ENCODE peak calls at places on chromosome 9, in four cellular contexts. One of them, this sample, is unnamed.

GRCh38 chr9:9961487-9961886 is 651.3 kb downstream of the PTPRD start:
- DNase-seq in thyroid gland: no peak
- DNase-seq in astrocyte of the spinal cord: no peak
- DNase-seq in GM12865: no peak
- DNase-seq in this sample: no peak

GRCh38 chr9:2583308-2584013 is 38.1 kb upstream of the VLDLR start:
- DNase-seq in thyroid gland: peak
- DNase-seq in astrocyte of the spinal cord: no peak
- DNase-seq in GM12865: no peak
- DNase-seq in this sample: no peak

GRCh38 chr9:123828449-123828848 is 101.5 kb downstream of the DENND1A start:
- DNase-seq in thyroid gland: no peak
- DNase-seq in astrocyte of the spinal cord: no peak
- DNase-seq in GM12865: no peak
- DNase-seq in this sample: no peak

GRCh38 chr9:21398955-21399489 is 9.9 kb upstream of the IFNA8 start:
- DNase-seq in thyroid gland: no peak
- DNase-seq in astrocyte of the spinal cord: no peak
- DNase-seq in GM12865: no peak
- DNase-seq in this sample: no peak

GRCh38 chr9:96136992-96137665 is 164.8 kb downstream of the HSD17B3 start:
- DNase-seq in thyroid gland: peak
- DNase-seq in astrocyte of the spinal cord: peak
- DNase-seq in GM12865: peak
- DNase-seq in this sample: no peak

GRCh38 chr9:108014353-108014752 is 524.8 kb upstream of the KLF4 start:
- DNase-seq in thyroid gland: no peak
- DNase-seq in astrocyte of the spinal cord: no peak
- DNase-seq in GM12865: no peak
- DNase-seq in this sample: no peak

GRCh38 chr9:134678206-134678605 is 36.6 kb downstream of the COL5A1 start:
- DNase-seq in thyroid gland: no peak
- DNase-seq in astrocyte of the spinal cord: no peak
- DNase-seq in GM12865: no peak
- DNase-seq in this sample: no peak

GRCh38 chr9:108290839-108291585 is 564.8 kb downstream of the ACTL7B start:
- DNase-seq in thyroid gland: no peak
- DNase-seq in astrocyte of the spinal cord: peak
- DNase-seq in GM12865: peak
- DNase-seq in this sample: no peak

GRCh38 chr9:70407081-70407503 is 7.4 kb downstream of the KLF9 start:
- DNase-seq in thyroid gland: no peak
- DNase-seq in astrocyte of the spinal cord: peak
- DNase-seq in GM12865: no peak
- DNase-seq in this sample: peak

GRCh38 chr9:124574944-124575343 is 67.7 kb upstream of the NR5A1 start:
- DNase-seq in thyroid gland: no peak
- DNase-seq in astrocyte of the spinal cord: peak
- DNase-seq in GM12865: no peak
- DNase-seq in this sample: peak

GRCh38 chr9:134540441-134541372 is 100.9 kb upstream of the COL5A1 start:
- DNase-seq in thyroid gland: no peak
- DNase-seq in astrocyte of the spinal cord: no peak
- DNase-seq in GM12865: no peak
- DNase-seq in this sample: no peak

GRCh38 chr9:73179594-73179993 is 27.9 kb downstream of the ANXA1 start:
- DNase-seq in thyroid gland: no peak
- DNase-seq in astrocyte of the spinal cord: peak
- DNase-seq in GM12865: no peak
- DNase-seq in this sample: peak

GRCh38 chr9:116154334-116154975 is 864 bp downstream of the PAPPA start:
- DNase-seq in thyroid gland: peak
- DNase-seq in astrocyte of the spinal cord: no peak
- DNase-seq in GM12865: no peak
- DNase-seq in this sample: no peak

GRCh38 chr9:72971411-72971810 is 18.6 kb upstream of the ALDH1A1 start:
- DNase-seq in thyroid gland: no peak
- DNase-seq in astrocyte of the spinal cord: no peak
- DNase-seq in GM12865: no peak
- DNase-seq in this sample: no peak

GRCh38 chr9:35481347-35481975 is 8.4 kb upstream of the RUSC2 start:
- DNase-seq in thyroid gland: peak
- DNase-seq in astrocyte of the spinal cord: peak
- DNase-seq in GM12865: peak
- DNase-seq in this sample: no peak

GRCh38 chr9:120654278-120654677 is 60.0 kb downstream of the MEGF9 start:
- DNase-seq in thyroid gland: no peak
- DNase-seq in astrocyte of the spinal cord: no peak
- DNase-seq in GM12865: no peak
- DNase-seq in this sample: no peak

GRCh38 chr9:90114641-90115040 is 509.8 kb downstream of the GADD45G start:
- DNase-seq in thyroid gland: no peak
- DNase-seq in astrocyte of the spinal cord: no peak
- DNase-seq in GM12865: no peak
- DNase-seq in this sample: no peak

GRCh38 chr9:96117398-96118060 is 184.4 kb downstream of the HSD17B3 start:
- DNase-seq in thyroid gland: no peak
- DNase-seq in astrocyte of the spinal cord: no peak
- DNase-seq in GM12865: peak
- DNase-seq in this sample: no peak

GRCh38 chr9:33452828-33453271 is 5.5 kb upstream of the AQP3 start:
- DNase-seq in thyroid gland: peak
- DNase-seq in astrocyte of the spinal cord: peak
- DNase-seq in GM12865: peak
- DNase-seq in this sample: no peak

GRCh38 chr9:35574578-35575104 is 30.4 kb upstream of the TESK1 start:
- DNase-seq in thyroid gland: no peak
- DNase-seq in astrocyte of the spinal cord: no peak
- DNase-seq in GM12865: no peak
- DNase-seq in this sample: no peak

GRCh38 chr9:91714020-91714721 is 235.9 kb downstream of the ROR2 start:
- DNase-seq in thyroid gland: peak
- DNase-seq in astrocyte of the spinal cord: peak
- DNase-seq in GM12865: peak
- DNase-seq in this sample: no peak

GRCh38 chr9:92236465-92236864 is 57.0 kb downstream of the IARS1 start:
- DNase-seq in thyroid gland: no peak
- DNase-seq in astrocyte of the spinal cord: no peak
- DNase-seq in GM12865: no peak
- DNase-seq in this sample: no peak

GRCh38 chr9:16179566-16179965 is 626.7 kb downstream of the CCDC171 start:
- DNase-seq in thyroid gland: no peak
- DNase-seq in astrocyte of the spinal cord: no peak
- DNase-seq in GM12865: peak
- DNase-seq in this sample: no peak

GRCh38 chr9:121450241-121450640 is 49.4 kb downstream of the GGTA1 start:
- DNase-seq in thyroid gland: no peak
- DNase-seq in astrocyte of the spinal cord: no peak
- DNase-seq in GM12865: no peak
- DNase-seq in this sample: no peak

GRCh38 chr9:131731237-131731995 is 8.5 kb downstream of the RAPGEF1 start:
- DNase-seq in thyroid gland: no peak
- DNase-seq in astrocyte of the spinal cord: no peak
- DNase-seq in GM12865: peak
- DNase-seq in this sample: no peak

GRCh38 chr9:129289131-129289731 is 111.2 kb upstream of the IER5L start:
- DNase-seq in thyroid gland: no peak
- DNase-seq in astrocyte of the spinal cord: no peak
- DNase-seq in GM12865: no peak
- DNase-seq in this sample: no peak
- H3K4me3 ChIP-seq in thyroid gland: no peak
- H3K4me3 ChIP-seq in astrocyte of the spinal cord: no peak
- H3K4me3 ChIP-seq in GM12865: no peak
- H3K4me3 ChIP-seq in this sample: no peak

DNA sequence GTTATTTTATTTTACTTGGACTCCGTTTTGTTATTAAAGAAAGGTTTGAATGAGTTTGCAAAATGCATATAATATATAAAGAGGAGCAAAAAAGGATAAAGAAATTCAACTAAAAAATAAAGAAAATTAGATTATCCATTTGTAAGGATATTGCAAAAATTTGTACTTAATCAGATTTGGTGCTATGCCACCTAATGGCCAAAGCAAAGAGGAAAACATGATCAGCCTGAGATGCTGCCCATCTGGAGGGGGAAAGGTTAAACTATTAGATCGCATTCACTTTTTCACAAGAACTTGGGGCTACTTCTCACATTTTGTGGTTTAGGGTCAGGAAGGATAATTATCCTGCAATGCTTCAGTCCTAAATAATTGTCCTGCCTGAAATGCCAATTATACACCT is 350.6 kb downstream of the MLLT3 start:
- DNase-seq in thyroid gland: no peak
- DNase-seq in astrocyte of the spinal cord: no peak
- DNase-seq in GM12865: no peak
- DNase-seq in this sample: no peak
- TF ChIP-seq CTCF in thyroid gland: no peak
- TF ChIP-seq CTCF in astrocyte of the spinal cord: no peak
- TF ChIP-seq CTCF in GM12865: no peak
- TF ChIP-seq CTCF in this sample: peak

GRCh38 chr9:137068539-137069507 is 1.5 kb downstream of the SAPCD2 start:
- DNase-seq in thyroid gland: no peak
- DNase-seq in astrocyte of the spinal cord: no peak
- DNase-seq in GM12865: no peak
- DNase-seq in this sample: no peak
- H3K4me3 ChIP-seq in thyroid gland: no peak
- H3K4me3 ChIP-seq in astrocyte of the spinal cord: peak
- H3K4me3 ChIP-seq in GM12865: peak
- H3K4me3 ChIP-seq in this sample: peak

GRCh38 chr9:109584205-109584604 is 86.1 kb upstream of the PTPN3 start:
- DNase-seq in thyroid gland: no peak
- DNase-seq in astrocyte of the spinal cord: no peak
- DNase-seq in GM12865: no peak
- DNase-seq in this sample: no peak

GRCh38 chr9:109586993-109587392 is 88.9 kb upstream of the PTPN3 start:
- DNase-seq in thyroid gland: no peak
- DNase-seq in astrocyte of the spinal cord: no peak
- DNase-seq in GM12865: no peak
- DNase-seq in this sample: no peak

GRCh38 chr9:109585841-109586240 is 87.7 kb upstream of the PTPN3 start:
- DNase-seq in thyroid gland: no peak
- DNase-seq in astrocyte of the spinal cord: no peak
- DNase-seq in GM12865: no peak
- DNase-seq in this sample: no peak

GRCh38 chr9:109579191-109579948 is 81.3 kb upstream of the PTPN3 start:
- DNase-seq in thyroid gland: peak
- DNase-seq in astrocyte of the spinal cord: no peak
- DNase-seq in GM12865: no peak
- DNase-seq in this sample: no peak

GRCh38 chr9:109582386-109582785 is 84.3 kb upstream of the PTPN3 start:
- DNase-seq in thyroid gland: no peak
- DNase-seq in astrocyte of the spinal cord: no peak
- DNase-seq in GM12865: no peak
- DNase-seq in this sample: no peak
- TF ChIP-seq CTCF in thyroid gland: no peak
- TF ChIP-seq CTCF in astrocyte of the spinal cord: no peak
- TF ChIP-seq CTCF in GM12865: no peak
- TF ChIP-seq CTCF in this sample: no peak

GRCh38 chr9:111069233-111069632 is 31.0 kb upstream of the LPAR1 start:
- DNase-seq in thyroid gland: no peak
- DNase-seq in astrocyte of the spinal cord: no peak
- DNase-seq in GM12865: no peak
- DNase-seq in this sample: no peak
- H3K4me3 ChIP-seq in thyroid gland: no peak
- H3K4me3 ChIP-seq in astrocyte of the spinal cord: no peak
- H3K4me3 ChIP-seq in GM12865: no peak
- H3K4me3 ChIP-seq in this sample: no peak

GRCh38 chr9:95102001-95102433 is 215.5 kb downstream of the FANCC start:
- DNase-seq in thyroid gland: peak
- DNase-seq in astrocyte of the spinal cord: no peak
- DNase-seq in GM12865: no peak
- DNase-seq in this sample: no peak
- TF ChIP-seq CTCF in thyroid gland: no peak
- TF ChIP-seq CTCF in astrocyte of the spinal cord: no peak
- TF ChIP-seq CTCF in GM12865: no peak
- TF ChIP-seq CTCF in this sample: no peak